ENCODE peak calls at places on chromosomes 11 and 22, in six cellular contexts. W, Q, D, J, B and U are unnamed samples.
A peak's percentile ranks its signal among the peaks of the same experiment; 100 is the strongest.

GRCh38 chr11:11641581-11641980 is 19.8 kb upstream of the GALNT18 start:
- DNase-seq in W (no peak), Q (no peak), D (no peak), J (no peak), B (no peak), U (no peak)

GRCh38 chr22:44145544-44145943 is 35.2 kb upstream of the PARVG start:
- DNase-seq in W (no peak), Q (no peak), D (peak; percentile 74), J (no peak), B (no peak), U (no peak)

GRCh38 chr11:125300791-125301218 is 136.3 kb downstream of the PKNOX2 start:
- DNase-seq in W (no peak), Q (peak; percentile 91), D (peak; percentile 70), J (no peak), B (no peak), U (no peak)

GRCh38 chr11:60315866-60316265 is 11.2 kb upstream of the MS4A6E start:
- DNase-seq in W (no peak), Q (no peak), D (no peak), J (no peak), B (no peak), U (no peak)

GRCh38 chr11:81959341-81959740 is 774.3 kb downstream of the FAM181B start:
- DNase-seq in W (no peak), Q (no peak), D (no peak), J (no peak), B (peak; percentile 55), U (no peak)

GRCh38 chr11:86800956-86801264 is 568 bp downstream of the PRSS23 start:
- DNase-seq in W (no peak), Q (no peak), D (no peak), J (no peak), B (no peak), U (no peak)

GRCh38 chr11:59261150-59261549 is 48.4 kb upstream of the MPEG1 start:
- DNase-seq in W (no peak), Q (no peak), D (no peak), J (no peak), B (no peak), U (no peak)

GRCh38 chr11:4127357-4127756 is 32.8 kb downstream of the RRM1 start:
- DNase-seq in W (no peak), Q (no peak), D (no peak), J (no peak), B (no peak), U (no peak)

GRCh38 chr11:134429104-134429503 is 17.1 kb upstream of the B3GAT1 start:
- DNase-seq in W (no peak), Q (no peak), D (no peak), J (no peak), B (no peak), U (no peak)

GRCh38 chr22:32325416-32325801 is 32.3 kb upstream of the RFPL3 start:
- DNase-seq in W (no peak), Q (no peak), D (no peak), J (no peak), B (no peak), U (no peak)

GRCh38 chr11:132535830-132536229 is 996.5 kb downstream of the OPCML start:
- DNase-seq in W (no peak), Q (no peak), D (no peak), J (no peak), B (no peak), U (no peak)

GRCh38 chr11:116707746-116708145 is 65.0 kb downstream of the BUD13 start:
- DNase-seq in W (no peak), Q (no peak), D (no peak), J (no peak), B (no peak), U (no peak)

GRCh38 chr11:75468534-75469340 is 35.7 kb upstream of the KLHL35 start:
- DNase-seq in W (no peak), Q (peak; percentile 73), D (peak; percentile 78), J (peak; percentile 93), B (no peak), U (no peak)

GRCh38 chr11:17596711-17597110 is 49.7 kb downstream of the OTOG start:
- DNase-seq in W (peak; percentile 26), Q (no peak), D (no peak), J (no peak), B (peak; percentile 5), U (no peak)

GRCh38 chr11:35622070-35622469 is 3.8 kb downstream of the FJX1 start:
- DNase-seq in W (no peak), Q (peak; percentile 89), D (no peak), J (no peak), B (no peak), U (no peak)

GRCh38 chr11:126140106-126140931 is 71.1 kb downstream of the RPUSD4 start:
- DNase-seq in W (no peak), Q (no peak), D (no peak), J (no peak), B (no peak), U (no peak)

GRCh38 chr22:49788492-49788891 is 39.2 kb downstream of the BRD1 start:
- DNase-seq in W (peak; percentile 63), Q (no peak), D (peak; percentile 84), J (peak; percentile 46), B (no peak), U (no peak)

GRCh38 chr22:29480512-29481264 is 670 bp downstream of the NEFH start:
- DNase-seq in W (no peak), Q (peak; percentile 37), D (no peak), J (no peak), B (peak; percentile 77), U (peak; percentile 11)

GRCh38 chr22:23696326-23696851 is 5.6 kb downstream of the RGL4 start:
- DNase-seq in W (peak; percentile 48), Q (peak; percentile 22), D (no peak), J (no peak), B (no peak), U (peak; percentile 80)

GRCh38 chr11:125233736-125234275 is 69.3 kb downstream of the PKNOX2 start:
- DNase-seq in W (no peak), Q (no peak), D (no peak), J (no peak), B (no peak), U (no peak)

GRCh38 chr11:75656044-75656726 is 12.7 kb downstream of the MAP6 start:
- DNase-seq in W (no peak), Q (peak; percentile 9), D (no peak), J (no peak), B (no peak), U (no peak)

GRCh38 chr11:128757235-128757711 is 63.4 kb downstream of the FLI1 start:
- DNase-seq in W (peak; percentile 71), Q (no peak), D (no peak), J (no peak), B (peak; percentile 58), U (peak; percentile 71)

GRCh38 chr11:115418626-115419025 is 85.6 kb downstream of the CADM1 start:
- DNase-seq in W (no peak), Q (no peak), D (no peak), J (no peak), B (no peak), U (no peak)

GRCh38 chr11:122656631-122657101 is 1.1 kb downstream of the UBASH3B start:
- DNase-seq in W (peak; percentile 63), Q (peak; percentile 39), D (peak; percentile 73), J (no peak), B (peak; percentile 58), U (no peak)

DNA sequence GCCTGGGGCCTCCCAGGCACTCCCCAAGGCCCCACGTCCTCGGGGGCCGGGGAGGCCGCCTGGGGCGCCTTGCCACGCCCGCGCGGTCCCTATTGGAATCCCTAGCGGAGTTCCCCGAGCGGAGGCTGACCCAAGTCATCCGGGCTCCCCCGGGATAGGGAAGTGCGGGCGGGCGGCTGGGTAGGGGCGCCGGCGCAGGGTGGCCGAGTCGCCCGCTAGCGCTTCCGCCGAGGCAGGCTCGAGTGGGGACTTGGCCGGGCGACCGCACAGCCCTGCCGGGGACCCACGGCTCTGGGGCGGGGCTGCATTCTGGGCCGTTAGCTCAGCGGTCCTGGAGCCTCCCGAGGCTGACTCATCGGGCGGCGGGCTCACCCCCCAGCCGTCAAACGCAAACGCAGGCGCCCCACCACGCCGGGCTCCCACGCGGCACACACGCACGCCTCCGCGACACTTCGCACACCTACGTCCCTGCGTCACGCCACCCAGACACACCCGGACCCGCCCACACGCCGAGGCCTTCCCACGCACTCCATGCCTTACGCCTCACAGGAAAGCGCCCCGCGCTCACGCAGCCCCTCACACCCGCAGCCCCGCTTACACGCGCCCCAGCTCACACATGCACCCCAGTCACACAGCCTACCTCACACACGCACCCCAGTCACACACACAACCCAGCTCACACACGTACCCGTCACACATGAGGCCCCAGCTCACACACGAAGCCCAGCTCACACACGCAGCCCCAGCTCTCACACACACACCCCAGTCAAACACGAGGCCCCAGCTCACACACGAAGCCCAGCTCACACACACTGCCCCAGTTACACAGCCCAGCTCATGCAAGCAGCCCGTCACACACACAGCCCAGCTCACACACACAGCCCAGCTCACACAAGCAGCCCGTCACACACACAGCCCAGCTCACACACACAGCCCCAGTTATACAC is 1.1 kb downstream of the PHLDB1 start:
- DNase-seq in W (peak; percentile 68), Q (peak; percentile 72), D (peak; percentile 89), J (peak; percentile 88), B (no peak), U (peak; percentile 96)
- H3K27ac ChIP-seq in W (peak overlapping the region; percentile 93), Q (peak overlapping the region; percentile 93), D (peak overlapping the region; percentile 95), J (peak overlapping the region; percentile 99), B (no peak overlapping the region), U (peak overlapping the region; percentile 48)

GRCh38 chr11:18731427-18731826 is 5.4 kb upstream of the IGSF22 start:
- DNase-seq in W (no peak), Q (no peak), D (no peak), J (no peak), B (no peak), U (no peak)
- H3K4me1 ChIP-seq in W (no peaks in the 10 kb centered on the region), Q (no peaks in the 10 kb centered on the region), D (no peaks in the 10 kb centered on the region), J (no peaks in the 10 kb centered on the region), B (no peaks in the 10 kb centered on the region), U (peaks cover 9% of the 10 kb centered on the region)

GRCh38 chr11:43834291-43834690 is 46.3 kb upstream of the ALKBH3 start:
- DNase-seq in W (no peak), Q (no peak), D (no peak), J (no peak), B (no peak), U (no peak)
- H3K27ac ChIP-seq in W (no peak overlapping the region), Q (no peak overlapping the region), D (no peak overlapping the region), J (no peak overlapping the region), B (no peak overlapping the region), U (no peak overlapping the region)

GRCh38 chr22:38213319-38214247 is 11.8 kb downstream of the MAFF start:
- DNase-seq in W (no peak), Q (no peak), D (no peak), J (no peak), B (no peak), U (no peak)
- H3K4me1 ChIP-seq in W (peaks cover 16% of the 10 kb centered on the region), Q (peaks cover 25% of the 10 kb centered on the region), D (peaks cover 26% of the 10 kb centered on the region), J (no peaks in the 10 kb centered on the region), B (peaks cover 4% of the 10 kb centered on the region), U (peaks cover 6% of the 10 kb centered on the region)

GRCh38 chr11:101429708-101430107 is 154.1 kb downstream of the TRPC6 start:
- DNase-seq in W (no peak), Q (no peak), D (no peak), J (no peak), B (no peak), U (no peak)
- H3K27ac ChIP-seq in W (no peak overlapping the region), Q (no peak overlapping the region), D (no peak overlapping the region), J (peak overlapping the region; percentile 74), B (no peak overlapping the region), U (no peak overlapping the region)

DNA sequence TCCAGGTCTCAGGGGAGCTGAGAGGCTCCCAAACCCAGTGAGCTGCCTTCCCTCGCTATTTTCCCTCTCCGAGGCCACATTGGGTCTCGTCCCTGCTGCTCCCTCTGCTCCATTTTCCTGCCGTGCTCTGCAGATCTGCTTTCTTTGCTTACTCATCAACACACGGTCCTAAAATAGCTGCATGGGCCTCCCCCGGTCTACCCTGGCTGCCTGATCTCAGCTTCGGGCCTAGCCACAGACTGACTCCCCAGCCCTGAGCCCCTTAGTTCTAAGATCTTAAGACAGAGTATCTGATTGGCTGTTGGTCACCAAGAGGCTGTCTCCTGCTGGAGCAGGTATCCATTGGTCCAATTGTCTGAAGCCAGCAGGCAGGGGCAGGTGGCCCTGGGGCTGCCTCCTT is 53.7 kb upstream of the NECTIN1 start:
- DNase-seq in W (no peak), Q (peak; percentile 62), D (no peak), J (peak; percentile 29), B (no peak), U (no peak)
- H3K4me1 ChIP-seq in W (no peaks in the 10 kb centered on the region), Q (peaks cover 15% of the 10 kb centered on the region), D (peaks cover 49% of the 10 kb centered on the region), J (no peaks in the 10 kb centered on the region), B (no peaks in the 10 kb centered on the region), U (no peaks in the 10 kb centered on the region)